ENCODE peak calls at places on chromosome 21, in six cellular contexts. E is IMR-90, P is mesenchymal stem cell, X is trophoblast cell, F is mesendoderm, Q is H1. Z is an unnamed sample.

GRCh38 chr21:26850116-26850643 is 5.0 kb upstream of the ADAMTS1 start:
- DNase-seq in F (peak; percentile 61), X (no peak), E (peak; percentile 59), Q (no peak), P (peak; percentile 72), Z (peak; percentile 36)

GRCh38 chr21:25176637-25177412 is 430.5 kb downstream of the MRPL39 start:
- DNase-seq in Q (no peak), F (no peak), P (no peak), X (no peak), E (peak; percentile 5), Z (no peak)

GRCh38 chr21:36989699-36990507 is 16.6 kb upstream of the RIPPLY3 start:
- DNase-seq in X (peak; percentile 93), E (peak; percentile 90), P (peak; percentile 89), F (peak; percentile 92), Q (peak; percentile 99), Z (peak; percentile 91)

GRCh38 chr21:33031562-33031961 is 5.8 kb downstream of the OLIG2 start:
- DNase-seq in F (no peak), E (no peak), P (no peak), Q (no peak), X (no peak), Z (no peak)

GRCh38 chr21:35234725-35235124 is 185.6 kb upstream of the RUNX1 start:
- DNase-seq in X (no peak), Q (no peak), E (no peak), F (no peak), P (peak; percentile 36), Z (no peak)

GRCh38 chr21:32330784-32331311 is 32.2 kb downstream of the MRAP start:
- DNase-seq in X (no peak), Q (no peak), E (no peak), P (no peak), F (peak; percentile 81), Z (peak; percentile 39)

GRCh38 chr21:34914239-34914638 is 134.9 kb downstream of the RUNX1 start:
- DNase-seq in P (peak; percentile 52), Q (no peak), E (no peak), X (no peak), F (no peak), Z (no peak)

GRCh38 chr21:31804008-31804394 is 68.8 kb upstream of the HUNK start:
- DNase-seq in P (no peak), Q (no peak), X (no peak), F (no peak), E (no peak), Z (no peak)

GRCh38 chr21:22927469-22927868 is 1929.3 kb downstream of the NCAM2 start:
- DNase-seq in E (no peak), Q (no peak), X (no peak), F (no peak), P (no peak), Z (no peak)

GRCh38 chr21:25647632-25648031 is 8.6 kb downstream of the JAM2 start:
- DNase-seq in E (no peak), Q (no peak), P (no peak), F (no peak), X (no peak), Z (no peak)

GRCh38 chr21:43211085-43212071 is 42.6 kb downstream of the CRYAA start:
- DNase-seq in Q (no peak), P (no peak), X (no peak), F (peak; percentile 49), E (no peak), Z (no peak)

GRCh38 chr21:35833991-35834390 is 226.3 kb downstream of the SETD4 start:
- DNase-seq in Q (no peak), X (no peak), F (peak; percentile 67), P (peak; percentile 21), E (no peak), Z (no peak)

GRCh38 chr21:31623664-31624063 is 35.8 kb upstream of the SOD1 start:
- DNase-seq in X (no peak), P (no peak), E (no peak), Q (no peak), F (peak; percentile 32), Z (no peak)

GRCh38 chr21:25550805-25551204 is 56.5 kb downstream of the MRPL39 start:
- DNase-seq in X (no peak), F (no peak), E (no peak), Q (no peak), P (no peak), Z (no peak)

GRCh38 chr21:26874347-26874746 is 29.1 kb upstream of the ADAMTS1 start:
- DNase-seq in E (no peak), X (no peak), F (no peak), Q (no peak), P (no peak), Z (no peak)

GRCh38 chr21:10272216-10272615 is 249.2 kb upstream of the TPTE start:
- DNase-seq in X (peak; percentile 15), E (no peak), P (peak; percentile 52), Q (no peak), F (peak; percentile 53), Z (no peak)

GRCh38 chr21:44793269-44794030 is 8.2 kb downstream of the UBE2G2 start:
- DNase-seq in Q (peak; percentile 55), E (peak; percentile 58), P (peak; percentile 74), X (peak; percentile 30), F (peak; percentile 78), Z (peak; percentile 59)

GRCh38 chr21:22200378-22201092 is 1202.3 kb downstream of the NCAM2 start:
- DNase-seq in F (no peak), P (no peak), E (no peak), X (peak; percentile 89), Q (no peak), Z (no peak)

GRCh38 chr21:26800455-26801454 is 44.5 kb downstream of the ADAMTS1 start:
- DNase-seq in P (peak; percentile 90), E (peak; percentile 42), F (no peak), X (peak; percentile 61), Q (no peak), Z (no peak)

GRCh38 chr21:14616303-14617039 is 70.4 kb upstream of the SAMSN1 start:
- DNase-seq in Q (no peak), E (no peak), P (no peak), F (peak; percentile 53), X (peak; percentile 18), Z (no peak)
- H2BK120ac ChIP-seq in Q (peak overlapping the region; percentile 86), E (no peak overlapping the region), P (no peak overlapping the region), F (no peak overlapping the region), X (no peak overlapping the region), Z (no peak overlapping the region)

DNA sequence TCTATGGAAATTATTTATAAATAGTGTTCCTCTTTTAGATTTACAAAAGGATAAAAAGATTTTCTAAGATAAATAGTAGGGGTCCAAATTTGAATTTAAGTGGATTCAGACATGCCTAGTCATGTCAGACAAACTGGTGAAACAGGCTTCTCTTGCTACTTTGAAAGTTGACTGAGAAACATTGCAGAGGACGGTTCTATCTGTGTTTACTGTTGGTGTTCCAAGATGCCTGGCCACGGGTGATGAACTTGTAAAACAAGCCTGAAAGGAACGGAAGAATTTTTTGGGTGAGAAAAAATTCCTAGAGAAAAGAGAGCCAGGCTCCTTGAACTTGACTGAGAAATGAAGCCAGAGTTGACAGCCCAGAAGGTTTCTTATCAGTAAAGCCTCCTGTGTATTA is 2.2 kb downstream of the KRTAP19-1 start:
- DNase-seq in P (no peak), E (no peak), F (no peak), X (no peak), Q (no peak), Z (no peak)
- H2BK120ac ChIP-seq in P (no peak overlapping the region), E (no peak overlapping the region), F (no peak overlapping the region), X (no peak overlapping the region), Q (peak overlapping the region; percentile 72), Z (no peak overlapping the region)

GRCh38 chr21:46060596-46061061 is 37.3 kb upstream of the COL6A2 start:
- DNase-seq in Q (no peak), X (no peak), F (no peak), P (peak; percentile 100), E (peak; percentile 100), Z (no peak)

GRCh38 chr21:46062471-46063211 is 35.3 kb upstream of the COL6A2 start:
- DNase-seq in X (no peak), F (no peak), Q (peak; percentile 7), P (no peak), E (no peak), Z (no peak)

GRCh38 chr21:46063227-46063626 is 34.7 kb upstream of the COL6A2 start:
- DNase-seq in E (no peak), X (no peak), Q (peak; percentile 19), F (no peak), P (no peak), Z (no peak)

GRCh38 chr21:46061063-46061462 is 36.8 kb upstream of the COL6A2 start:
- DNase-seq in Q (no peak), E (no peak), P (no peak), X (no peak), F (no peak), Z (no peak)

GRCh38 chr21:46061950-46062349 is 36.0 kb upstream of the COL6A2 start:
- DNase-seq in P (no peak), F (no peak), Q (no peak), X (no peak), E (no peak), Z (no peak)
- H2BK120ac ChIP-seq in P (peak overlapping the region; percentile 50), F (no peak overlapping the region), Q (no peak overlapping the region), X (no peak overlapping the region), E (peak overlapping the region; percentile 100), Z (no peak overlapping the region)

GRCh38 chr21:39467746-39468145 is 16.0 kb downstream of the SH3BGR start:
- DNase-seq in F (no peak), P (no peak), Q (no peak), X (no peak), E (no peak), Z (no peak)

GRCh38 chr21:39472211-39472610 is 20.4 kb downstream of the SH3BGR start:
- DNase-seq in Q (no peak), P (no peak), F (no peak), X (no peak), E (no peak), Z (no peak)

GRCh38 chr21:39471598-39471997 is 19.8 kb downstream of the SH3BGR start:
- DNase-seq in Q (no peak), F (no peak), X (no peak), E (no peak), P (no peak), Z (no peak)

GRCh38 chr21:39474545-39474944 is 22.8 kb downstream of the SH3BGR start:
- DNase-seq in E (no peak), X (no peak), F (no peak), Q (no peak), P (no peak), Z (no peak)

GRCh38 chr21:39472786-39473185 is 21.0 kb downstream of the SH3BGR start:
- DNase-seq in X (no peak), Q (no peak), P (no peak), E (no peak), F (no peak), Z (no peak)
- H2BK120ac ChIP-seq in X (no peak overlapping the region), Q (no peak overlapping the region), P (no peak overlapping the region), E (no peak overlapping the region), F (no peak overlapping the region), Z (no peak overlapping the region)

DNA sequence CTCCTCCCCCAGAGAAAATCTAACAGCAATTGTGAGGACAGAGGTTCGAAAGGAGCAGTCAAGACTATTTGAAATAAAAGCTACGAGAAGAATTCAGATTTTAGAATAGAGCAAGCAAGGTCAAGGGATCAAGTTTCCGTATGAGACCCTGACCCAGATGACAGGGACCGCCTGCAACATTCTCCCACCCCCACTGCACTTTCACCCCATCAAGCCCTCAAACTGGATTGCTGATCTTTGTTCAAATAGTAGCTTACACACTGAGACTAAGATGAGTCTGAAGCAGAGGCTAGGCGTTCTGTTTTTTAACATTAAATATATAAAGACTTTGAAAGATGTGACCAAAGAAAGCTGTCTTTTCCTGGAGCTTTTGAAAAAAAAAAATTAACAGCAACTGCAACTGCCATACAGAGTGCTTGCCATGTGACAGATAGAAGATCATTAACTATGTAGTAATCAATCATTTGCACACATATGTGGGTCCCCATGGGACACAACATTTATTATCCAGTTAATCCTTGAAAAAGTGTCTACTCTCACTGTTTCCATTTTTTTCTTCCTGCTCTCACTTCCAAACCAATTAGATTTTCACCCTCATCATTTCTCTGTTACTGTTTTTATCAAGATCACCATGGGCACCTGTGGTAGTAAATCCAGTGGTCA is 120.0 kb downstream of the GRIK1 start:
- DNase-seq in F (no peak), E (no peak), X (no peak), P (no peak), Q (no peak), Z (no peak)
- H2BK120ac ChIP-seq in F (no peak overlapping the region), E (no peak overlapping the region), X (no peak overlapping the region), P (no peak overlapping the region), Q (no peak overlapping the region), Z (no peak overlapping the region)